ENCODE peak calls at places on chromosomes 4 and X, in seven cellular contexts. One of them, this sample, is unnamed.

GRCh38 chr4:186624951-186625350 is 69.6 kb upstream of the MTNR1A start:
- DNase-seq in GM06990: no peak
- DNase-seq in GM13977: no peak
- DNase-seq in mesothelial cell of epicardium: no peak
- DNase-seq in lower lobe of right lung: no peak
- DNase-seq in dorsolateral prefrontal cortex: no peak
- DNase-seq in AG10803: peak
- DNase-seq in this sample: no peak

GRCh38 chr4:159021597-159022385 is 81.1 kb upstream of the RAPGEF2 start:
- DNase-seq in GM06990: no peak
- DNase-seq in GM13977: no peak
- DNase-seq in mesothelial cell of epicardium: no peak
- DNase-seq in lower lobe of right lung: no peak
- DNase-seq in dorsolateral prefrontal cortex: no peak
- DNase-seq in AG10803: no peak
- DNase-seq in this sample: no peak

GRCh38 chrX:100973411-100973810 is 3.9 kb downstream of the ARL13A start:
- DNase-seq in GM06990: no peak
- DNase-seq in GM13977: no peak
- DNase-seq in mesothelial cell of epicardium: no peak
- DNase-seq in lower lobe of right lung: no peak
- DNase-seq in dorsolateral prefrontal cortex: no peak
- DNase-seq in AG10803: no peak
- DNase-seq in this sample: no peak

GRCh38 chr4:142901166-142901662 is 55.1 kb upstream of the INPP4B start:
- DNase-seq in GM06990: no peak
- DNase-seq in GM13977: no peak
- DNase-seq in mesothelial cell of epicardium: no peak
- DNase-seq in lower lobe of right lung: no peak
- DNase-seq in dorsolateral prefrontal cortex: no peak
- DNase-seq in AG10803: no peak
- DNase-seq in this sample: no peak

GRCh38 chr4:97457253-97457652 is 686.0 kb downstream of the STPG2 start:
- DNase-seq in GM06990: no peak
- DNase-seq in GM13977: no peak
- DNase-seq in mesothelial cell of epicardium: no peak
- DNase-seq in lower lobe of right lung: no peak
- DNase-seq in dorsolateral prefrontal cortex: no peak
- DNase-seq in AG10803: no peak
- DNase-seq in this sample: no peak

GRCh38 chrX:63250253-63250868 is 100.8 kb downstream of the SPIN4 start:
- DNase-seq in GM06990: peak
- DNase-seq in GM13977: peak
- DNase-seq in mesothelial cell of epicardium: no peak
- DNase-seq in lower lobe of right lung: no peak
- DNase-seq in dorsolateral prefrontal cortex: no peak
- DNase-seq in AG10803: peak
- DNase-seq in this sample: no peak

GRCh38 chrX:110374544-110374943 is 15.9 kb downstream of the RTL9 start:
- DNase-seq in GM06990: no peak
- DNase-seq in GM13977: no peak
- DNase-seq in mesothelial cell of epicardium: no peak
- DNase-seq in lower lobe of right lung: no peak
- DNase-seq in dorsolateral prefrontal cortex: no peak
- DNase-seq in AG10803: no peak
- DNase-seq in this sample: no peak

GRCh38 chrX:5176766-5177165 is 1051.9 kb downstream of the NLGN4X start:
- DNase-seq in GM06990: no peak
- DNase-seq in GM13977: no peak
- DNase-seq in mesothelial cell of epicardium: no peak
- DNase-seq in lower lobe of right lung: no peak
- DNase-seq in dorsolateral prefrontal cortex: no peak
- DNase-seq in AG10803: no peak
- DNase-seq in this sample: no peak

GRCh38 chr4:102824398-102824797 is 3.0 kb downstream of the UBE2D3 start:
- DNase-seq in GM06990: no peak
- DNase-seq in GM13977: no peak
- DNase-seq in mesothelial cell of epicardium: no peak
- DNase-seq in lower lobe of right lung: no peak
- DNase-seq in dorsolateral prefrontal cortex: no peak
- DNase-seq in AG10803: no peak
- DNase-seq in this sample: no peak

GRCh38 chrX:16239211-16239610 is 71.9 kb downstream of the MAGEB17 start:
- DNase-seq in GM06990: peak
- DNase-seq in GM13977: no peak
- DNase-seq in mesothelial cell of epicardium: no peak
- DNase-seq in lower lobe of right lung: no peak
- DNase-seq in dorsolateral prefrontal cortex: no peak
- DNase-seq in AG10803: peak
- DNase-seq in this sample: no peak

GRCh38 chr4:123505457-123506310 is 109.1 kb downstream of the SPRY1 start:
- DNase-seq in GM06990: peak
- DNase-seq in GM13977: peak
- DNase-seq in mesothelial cell of epicardium: peak
- DNase-seq in lower lobe of right lung: peak
- DNase-seq in dorsolateral prefrontal cortex: peak
- DNase-seq in AG10803: peak
- DNase-seq in this sample: peak

GRCh38 chr4:118352843-118353373 is at the start of gene PRSS12:
- DNase-seq in GM06990: peak
- DNase-seq in GM13977: peak
- DNase-seq in mesothelial cell of epicardium: peak
- DNase-seq in lower lobe of right lung: peak
- DNase-seq in dorsolateral prefrontal cortex: peak
- DNase-seq in AG10803: peak
- DNase-seq in this sample: peak

GRCh38 chr4:159171287-159171686 is 68.4 kb downstream of the RAPGEF2 start:
- DNase-seq in GM06990: no peak
- DNase-seq in GM13977: no peak
- DNase-seq in mesothelial cell of epicardium: no peak
- DNase-seq in lower lobe of right lung: no peak
- DNase-seq in dorsolateral prefrontal cortex: no peak
- DNase-seq in AG10803: no peak
- DNase-seq in this sample: no peak

GRCh38 chr4:71683309-71683708 is 100.6 kb downstream of the GC start:
- DNase-seq in GM06990: no peak
- DNase-seq in GM13977: no peak
- DNase-seq in mesothelial cell of epicardium: no peak
- DNase-seq in lower lobe of right lung: no peak
- DNase-seq in dorsolateral prefrontal cortex: no peak
- DNase-seq in AG10803: no peak
- DNase-seq in this sample: no peak

GRCh38 chrX:154600962-154601374 is 16.0 kb downstream of the CTAG1A start:
- DNase-seq in GM06990: no peak
- DNase-seq in GM13977: no peak
- DNase-seq in mesothelial cell of epicardium: no peak
- DNase-seq in lower lobe of right lung: no peak
- DNase-seq in dorsolateral prefrontal cortex: no peak
- DNase-seq in AG10803: peak
- DNase-seq in this sample: no peak

GRCh38 chr4:143390764-143391163 is 54.1 kb downstream of the GAB1 start:
- DNase-seq in GM06990: no peak
- DNase-seq in GM13977: no peak
- DNase-seq in mesothelial cell of epicardium: no peak
- DNase-seq in lower lobe of right lung: no peak
- DNase-seq in dorsolateral prefrontal cortex: no peak
- DNase-seq in AG10803: no peak
- DNase-seq in this sample: no peak

GRCh38 chr4:184792950-184793555 is 32.7 kb downstream of the ACSL1 start:
- DNase-seq in GM06990: no peak
- DNase-seq in GM13977: no peak
- DNase-seq in mesothelial cell of epicardium: no peak
- DNase-seq in lower lobe of right lung: peak
- DNase-seq in dorsolateral prefrontal cortex: no peak
- DNase-seq in AG10803: peak
- DNase-seq in this sample: no peak

GRCh38 chr4:134320048-134320447 is 118.5 kb upstream of the PABPC4L start:
- DNase-seq in GM06990: no peak
- DNase-seq in GM13977: no peak
- DNase-seq in mesothelial cell of epicardium: no peak
- DNase-seq in lower lobe of right lung: no peak
- DNase-seq in dorsolateral prefrontal cortex: no peak
- DNase-seq in AG10803: no peak
- DNase-seq in this sample: no peak

GRCh38 chr4:122863626-122864025 is 37.0 kb downstream of the FGF2 start:
- DNase-seq in GM06990: no peak
- DNase-seq in GM13977: no peak
- DNase-seq in mesothelial cell of epicardium: no peak
- DNase-seq in lower lobe of right lung: no peak
- DNase-seq in dorsolateral prefrontal cortex: no peak
- DNase-seq in AG10803: no peak
- DNase-seq in this sample: no peak

GRCh38 chr4:65007841-65008439 is 598.7 kb upstream of the TECRL start:
- DNase-seq in GM06990: no peak
- DNase-seq in GM13977: peak
- DNase-seq in mesothelial cell of epicardium: no peak
- DNase-seq in lower lobe of right lung: no peak
- DNase-seq in dorsolateral prefrontal cortex: no peak
- DNase-seq in AG10803: peak
- DNase-seq in this sample: no peak

GRCh38 chrX:118736394-118737010 is 9.1 kb downstream of the IL13RA1 start:
- DNase-seq in GM06990: no peak
- DNase-seq in GM13977: no peak
- DNase-seq in mesothelial cell of epicardium: no peak
- DNase-seq in lower lobe of right lung: no peak
- DNase-seq in dorsolateral prefrontal cortex: no peak
- DNase-seq in AG10803: no peak
- DNase-seq in this sample: no peak

GRCh38 chrX:48974574-48974973 is 2.9 kb upstream of the KCND1 start:
- DNase-seq in GM06990: no peak
- DNase-seq in GM13977: no peak
- DNase-seq in mesothelial cell of epicardium: no peak
- DNase-seq in lower lobe of right lung: no peak
- DNase-seq in dorsolateral prefrontal cortex: no peak
- DNase-seq in AG10803: no peak
- DNase-seq in this sample: no peak

GRCh38 chr4:85362550-85362949 is 112.4 kb upstream of the ARHGAP24 start:
- DNase-seq in GM06990: no peak
- DNase-seq in GM13977: no peak
- DNase-seq in mesothelial cell of epicardium: no peak
- DNase-seq in lower lobe of right lung: no peak
- DNase-seq in dorsolateral prefrontal cortex: no peak
- DNase-seq in AG10803: no peak
- DNase-seq in this sample: no peak

GRCh38 chrX:65600106-65600505 is 65.5 kb upstream of the LAS1L start:
- DNase-seq in GM06990: no peak
- DNase-seq in GM13977: no peak
- DNase-seq in mesothelial cell of epicardium: no peak
- DNase-seq in lower lobe of right lung: no peak
- DNase-seq in dorsolateral prefrontal cortex: no peak
- DNase-seq in AG10803: no peak
- DNase-seq in this sample: no peak

GRCh38 chrX:65598559-65599147 is 64.1 kb upstream of the LAS1L start:
- DNase-seq in GM06990: no peak
- DNase-seq in GM13977: no peak
- DNase-seq in mesothelial cell of epicardium: no peak
- DNase-seq in lower lobe of right lung: no peak
- DNase-seq in dorsolateral prefrontal cortex: no peak
- DNase-seq in AG10803: no peak
- DNase-seq in this sample: no peak

GRCh38 chrX:65591206-65591605 is 56.6 kb upstream of the LAS1L start:
- DNase-seq in GM06990: no peak
- DNase-seq in GM13977: no peak
- DNase-seq in mesothelial cell of epicardium: no peak
- DNase-seq in lower lobe of right lung: no peak
- DNase-seq in dorsolateral prefrontal cortex: no peak
- DNase-seq in AG10803: no peak
- DNase-seq in this sample: no peak

GRCh38 chrX:65596270-65596669 is 61.7 kb upstream of the LAS1L start:
- DNase-seq in GM06990: no peak
- DNase-seq in GM13977: peak
- DNase-seq in mesothelial cell of epicardium: no peak
- DNase-seq in lower lobe of right lung: no peak
- DNase-seq in dorsolateral prefrontal cortex: no peak
- DNase-seq in AG10803: peak
- DNase-seq in this sample: peak

GRCh38 chrX:65595460-65595876 is 60.9 kb upstream of the LAS1L start:
- DNase-seq in GM06990: peak
- DNase-seq in GM13977: peak
- DNase-seq in mesothelial cell of epicardium: peak
- DNase-seq in lower lobe of right lung: peak
- DNase-seq in dorsolateral prefrontal cortex: peak
- DNase-seq in AG10803: peak
- DNase-seq in this sample: peak
- TF ChIP-seq CTCF in GM06990: peak
- TF ChIP-seq CTCF in GM13977: peak
- TF ChIP-seq CTCF in mesothelial cell of epicardium: peak
- TF ChIP-seq CTCF in lower lobe of right lung: peak
- TF ChIP-seq CTCF in dorsolateral prefrontal cortex: peak
- TF ChIP-seq CTCF in AG10803: peak
- TF ChIP-seq CTCF in this sample: peak

GRCh38 chr4:56618734-56619133 is 62.4 kb downstream of the HOPX start:
- DNase-seq in GM06990: no peak
- DNase-seq in GM13977: no peak
- DNase-seq in mesothelial cell of epicardium: no peak
- DNase-seq in lower lobe of right lung: no peak
- DNase-seq in dorsolateral prefrontal cortex: no peak
- DNase-seq in AG10803: no peak
- DNase-seq in this sample: no peak
- TF ChIP-seq CTCF in GM06990: no peak
- TF ChIP-seq CTCF in GM13977: no peak
- TF ChIP-seq CTCF in mesothelial cell of epicardium: no peak
- TF ChIP-seq CTCF in lower lobe of right lung: no peak
- TF ChIP-seq CTCF in dorsolateral prefrontal cortex: no peak
- TF ChIP-seq CTCF in AG10803: no peak
- TF ChIP-seq CTCF in this sample: no peak

DNA sequence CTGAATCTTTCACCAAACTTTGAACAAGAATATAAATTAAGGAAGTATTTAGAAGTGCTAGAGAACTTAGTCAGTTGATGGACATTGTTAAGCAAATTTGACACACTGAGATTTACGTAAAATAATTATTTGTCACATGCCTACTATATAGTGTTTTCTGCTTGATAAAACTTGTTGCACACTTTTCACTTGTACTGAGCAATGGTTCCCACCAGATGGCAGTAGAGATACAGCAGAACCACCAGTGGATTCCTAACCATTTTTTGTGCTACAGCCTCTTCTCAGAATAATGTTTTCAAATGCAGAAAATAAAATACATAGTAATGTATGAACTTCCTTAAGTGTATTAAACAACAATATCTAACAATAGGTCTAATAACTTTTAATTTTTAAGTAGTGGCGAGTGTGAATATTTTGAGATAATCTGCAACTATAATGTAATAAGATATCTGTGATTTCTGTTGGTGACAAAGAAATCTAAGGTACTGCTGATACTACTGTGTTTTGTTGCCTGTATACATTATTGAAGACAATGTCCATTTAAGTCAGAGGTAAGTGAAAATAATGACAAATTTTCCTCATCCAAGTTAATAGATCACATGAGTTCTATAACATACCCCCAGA is 81.2 kb downstream of the APOOL start:
- DNase-seq in GM06990: no peak
- DNase-seq in GM13977: peak
- DNase-seq in mesothelial cell of epicardium: no peak
- DNase-seq in lower lobe of right lung: no peak
- DNase-seq in dorsolateral prefrontal cortex: no peak
- DNase-seq in AG10803: peak
- DNase-seq in this sample: no peak
- TF ChIP-seq CTCF in GM06990: peak
- TF ChIP-seq CTCF in GM13977: peak
- TF ChIP-seq CTCF in mesothelial cell of epicardium: peak
- TF ChIP-seq CTCF in lower lobe of right lung: peak
- TF ChIP-seq CTCF in dorsolateral prefrontal cortex: peak
- TF ChIP-seq CTCF in AG10803: peak
- TF ChIP-seq CTCF in this sample: peak

GRCh38 chrX:30343206-30343605 is 34.0 kb upstream of the NR0B1 start:
- DNase-seq in GM06990: no peak
- DNase-seq in GM13977: no peak
- DNase-seq in mesothelial cell of epicardium: no peak
- DNase-seq in lower lobe of right lung: no peak
- DNase-seq in dorsolateral prefrontal cortex: no peak
- DNase-seq in AG10803: no peak
- DNase-seq in this sample: no peak
- TF ChIP-seq CTCF in GM06990: peak
- TF ChIP-seq CTCF in GM13977: no peak
- TF ChIP-seq CTCF in mesothelial cell of epicardium: no peak
- TF ChIP-seq CTCF in lower lobe of right lung: no peak
- TF ChIP-seq CTCF in dorsolateral prefrontal cortex: no peak
- TF ChIP-seq CTCF in AG10803: no peak
- TF ChIP-seq CTCF in this sample: no peak

This sample was measured in natural killer cell.